ENCODE peak calls at places on chromosomes 13 and 19, in five cellular contexts. C is thoracic aorta; I is IMR-90; S is suprapubic skin; N is naive thymus-derived CD4-positive, alpha-beta T cell. H is an unnamed sample. For H3K4me1, the result is how much of the 10 kb centered on the place peaks cover.

GRCh38 chr13:97205465-97205864 is 16.7 kb upstream of the MBNL2 start:
- DNase-seq in C (no peak), S (no peak), I (no peak), N (no peak), H (no peak)

GRCh38 chr19:7211191-7211988 is 82.8 kb downstream of the INSR start:
- DNase-seq in N (no peak), I (peak), C (no peak), S (no peak), H (peak)

GRCh38 chr19:48918071-48918470 is 15.4 kb upstream of the DHDH start:
- DNase-seq in C (no peak), I (no peak), N (no peak), S (no peak), H (no peak)

GRCh38 chr19:17328517-17329060 is 6.1 kb downstream of the ANO8 start:
- DNase-seq in N (no peak), S (no peak), C (no peak), I (no peak), H (no peak)

GRCh38 chr13:28528848-28529247 is 33.9 kb upstream of the FLT1 start:
- DNase-seq in N (no peak), C (no peak), S (no peak), I (no peak), H (no peak)

GRCh38 chr19:7772752-7773291 is 9.8 kb downstream of the CLEC4M start:
- DNase-seq in N (no peak), S (no peak), C (no peak), I (no peak), H (no peak)

GRCh38 chr13:29702912-29703351 is 107.4 kb upstream of the SLC7A1 start:
- DNase-seq in C (no peak), S (peak), I (peak), N (no peak), H (peak)

GRCh38 chr19:19749332-19750130 is 16.6 kb upstream of the ZNF14 start:
- DNase-seq in S (no peak), N (no peak), C (no peak), I (no peak), H (no peak)

GRCh38 chr19:44889830-44890365 is 1.2 kb upstream of the TOMM40 start:
- DNase-seq in I (no peak), N (no peak), S (no peak), C (no peak), H (no peak)

GRCh38 chr19:988081-988480 is 3.9 kb downstream of the WDR18 start:
- DNase-seq in S (no peak), I (no peak), N (no peak), C (no peak), H (no peak)

GRCh38 chr13:75481176-75482069 is 546 bp downstream of the TBC1D4 start:
- DNase-seq in I (no peak), C (no peak), N (peak), S (peak), H (peak)

GRCh38 chr19:58392945-58393724 is 2.3 kb upstream of the RNF225 start:
- DNase-seq in I (no peak), S (no peak), C (no peak), N (no peak), H (no peak)

GRCh38 chr19:47381121-47381520 is 32.0 kb downstream of the DHX34 start:
- DNase-seq in S (no peak), C (no peak), I (no peak), N (no peak), H (no peak)

GRCh38 chr19:10699650-10700335 is 1.4 kb upstream of the QTRT1 start:
- DNase-seq in N (peak), C (no peak), S (no peak), I (peak), H (no peak)

GRCh38 chr13:43331676-43332075 is 308.3 kb downstream of the DNAJC15 start:
- DNase-seq in C (no peak), N (no peak), S (no peak), I (peak), H (no peak)

GRCh38 chr13:72180253-72180952 is 313.4 kb upstream of the DACH1 start:
- DNase-seq in N (no peak), I (peak), C (no peak), S (no peak), H (no peak)

GRCh38 chr13:33204130-33204927 is 81.2 kb downstream of the STARD13 start:
- DNase-seq in N (no peak), I (peak), S (peak), C (peak), H (peak)

GRCh38 chr13:20566424-20566916 is 487 bp upstream of the IFT88 start:
- DNase-seq in S (no peak), C (peak), N (peak), I (peak), H (peak)

GRCh38 chr13:59408738-59409137 is 755.0 kb downstream of the DIAPH3 start:
- DNase-seq in C (no peak), I (no peak), N (no peak), S (no peak), H (no peak)

GRCh38 chr19:7792286-7792685 is 29.2 kb downstream of the CLEC4M start:
- DNase-seq in N (no peak), S (no peak), I (peak), C (no peak), H (no peak)

GRCh38 chr13:85935868-85936467 is 136.7 kb upstream of the SLITRK6 start:
- DNase-seq in C (no peak), S (no peak), N (no peak), I (no peak), H (no peak)

GRCh38 chr19:7888145-7888825 is at the start of gene LRRC8E:
- DNase-seq in I (peak), N (peak), C (no peak), S (peak), H (no peak)

GRCh38 chr19:51783373-51783772 is 11.6 kb upstream of the FPR3 start:
- DNase-seq in C (no peak), N (no peak), S (no peak), I (no peak), H (no peak)

GRCh38 chr13:112113355-112113754 is 46.4 kb downstream of the SOX1 start:
- DNase-seq in S (no peak), I (no peak), N (no peak), C (no peak), H (no peak)

GRCh38 chr19:33432408-33433170 is 59.1 kb downstream of the CEBPG start:
- DNase-seq in N (no peak), I (no peak), C (no peak), S (no peak), H (no peak)

GRCh38 chr19:13015361-13016231 is 20.3 kb downstream of the NFIX start:
- DNase-seq in C (no peak), N (no peak), S (no peak), I (peak), H (peak)

GRCh38 chr19:31352782-31353651 is 3.8 kb upstream of the TSHZ3 start:
- DNase-seq in N (no peak), S (no peak), C (no peak), I (no peak), H (no peak)

GRCh38 chr19:12666305-12667048 is at the start of the genes MAN2B1 and WDR83:
- DNase-seq in N (peak), S (peak), I (peak), C (no peak), H (peak)

GRCh38 chr19:57389730-57390598 is at the start of gene ZNF548:
- DNase-seq in I (peak), S (peak), C (peak), N (peak), H (peak)

GRCh38 chr19:27971071-27971470 is 1241.9 kb downstream of the UQCRFS1 start:
- DNase-seq in N (no peak), I (no peak), C (no peak), S (no peak), H (no peak)

GRCh38 chr13:33150146-33150545 is 133.9 kb downstream of the KL start:
- DNase-seq in C (no peak), N (no peak), S (no peak), I (peak), H (no peak)

GRCh38 chr19:50465986-50466771 is 10.1 kb upstream of the EMC10 start:
- DNase-seq in C (no peak), N (no peak), S (no peak), I (no peak), H (no peak)

GRCh38 chr13:108926848-108927247 is 297.4 kb downstream of the MYO16 start:
- DNase-seq in I (no peak), S (no peak), N (no peak), C (no peak), H (no peak)

GRCh38 chr19:39237200-39238184 is 7.3 kb downstream of the IFNL3 start:
- DNase-seq in S (no peak), C (no peak), I (no peak), N (peak), H (no peak)

GRCh38 chr13:19089315-19089714 is 92.3 kb downstream of the TUBA3C start:
- DNase-seq in S (no peak), N (no peak), C (no peak), I (no peak), H (no peak)

GRCh38 chr13:113486698-113487097 is 3.8 kb downstream of the DCUN1D2 start:
- DNase-seq in S (no peak), C (no peak), I (no peak), N (no peak), H (no peak)

GRCh38 chr13:113485545-113485944 is 5.0 kb downstream of the DCUN1D2 start:
- DNase-seq in S (no peak), C (no peak), N (no peak), I (no peak), H (no peak)

GRCh38 chr13:113479179-113479578 is 11.3 kb downstream of the DCUN1D2 start:
- DNase-seq in C (no peak), I (no peak), N (no peak), S (no peak), H (no peak)

GRCh38 chr13:113488283-113488682 is 2.2 kb downstream of the DCUN1D2 start:
- DNase-seq in S (no peak), N (no peak), C (no peak), I (no peak), H (no peak)

DNA sequence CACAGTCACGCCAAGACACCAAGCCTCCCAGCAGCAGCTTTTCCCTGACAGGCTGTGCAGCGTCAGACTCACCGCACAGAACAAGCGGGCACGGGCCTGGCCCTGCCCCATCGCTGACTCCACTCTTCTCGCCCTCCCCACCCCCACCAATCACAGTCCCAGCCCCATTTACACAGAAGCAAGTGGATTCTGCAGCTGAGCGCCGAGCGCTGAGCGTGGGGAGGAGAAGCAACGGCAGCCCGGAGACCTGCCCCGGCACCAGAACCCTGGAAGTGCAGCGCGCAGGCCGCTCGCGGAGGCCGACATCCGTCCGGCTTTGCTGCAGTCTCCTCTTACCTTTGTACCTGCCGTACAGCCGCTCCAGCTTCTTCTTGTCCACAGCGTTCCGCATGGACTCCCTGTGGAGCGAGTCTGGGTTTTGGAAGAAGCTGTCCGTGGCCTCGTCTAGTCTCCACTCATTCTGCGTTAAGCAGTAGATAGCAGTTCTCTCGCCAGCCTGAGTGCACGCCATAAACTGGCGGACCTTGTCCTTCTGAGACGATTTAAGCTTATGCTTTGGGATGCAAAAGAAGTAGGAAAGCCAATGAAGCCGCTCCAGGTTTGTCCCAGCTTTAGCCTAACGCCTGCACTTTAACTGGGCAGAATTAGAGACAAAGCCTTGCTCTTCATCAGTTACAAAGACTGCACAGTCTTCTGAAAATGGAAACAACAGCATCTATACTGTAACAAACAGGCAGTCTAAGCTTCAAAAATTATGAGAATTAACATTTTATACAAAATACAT is 6.8 kb downstream of the DCUN1D2 start:
- DNase-seq in N (no peak), S (no peak), I (no peak), C (no peak), H (no peak)
- H3K4me3 ChIP-seq in N (no peak), S (no peak), I (no peak), C (no peak), H (no peak)

GRCh38 chr13:40648841-40649240 is 17.6 kb downstream of the FOXO1 start:
- DNase-seq in S (no peak), N (no peak), C (no peak), I (no peak), H (no peak)

GRCh38 chr13:40640845-40641458 is 25.5 kb downstream of the FOXO1 start:
- DNase-seq in S (no peak), N (no peak), C (no peak), I (no peak), H (no peak)

GRCh38 chr13:40640202-40640601 is 26.2 kb downstream of the FOXO1 start:
- DNase-seq in C (no peak), I (no peak), N (no peak), S (no peak), H (no peak)

GRCh38 chr13:40648040-40648439 is 18.4 kb downstream of the FOXO1 start:
- DNase-seq in S (no peak), I (no peak), N (no peak), C (no peak), H (no peak)

GRCh38 chr13:40644838-40645620 is 21.4 kb downstream of the FOXO1 start:
- DNase-seq in I (no peak), C (no peak), N (no peak), S (no peak), H (no peak)
- H3K4me1 ChIP-seq in I (under half), C (under half), N (half or more), S (half or more), H (under half)

GRCh38 chr19:18386543-18387251 is 739 bp downstream of the GDF15 start:
- DNase-seq in S (no peak), I (peak), N (no peak), C (no peak), H (no peak)
- H3K4me3 ChIP-seq in S (peak), I (peak), N (no peak), C (peak), H (no peak)

GRCh38 chr13:51286135-51287002 is 53.1 kb upstream of the SERPINE3 start:
- DNase-seq in C (peak), I (peak), S (peak), N (peak), H (peak)
- H3K4me1 ChIP-seq in C (under half), I (under half), S (under half), N (under half), H (under half)

GRCh38 chr19:16326401-16327130 is 1.9 kb downstream of the KLF2 start:
- DNase-seq in I (no peak), C (no peak), N (peak), S (peak), H (no peak)

GRCh38 chr19:16327911-16328823 is 3.5 kb downstream of the KLF2 start:
- DNase-seq in N (peak), C (peak), I (peak), S (peak), H (peak)

GRCh38 chr19:16327131-16327450 is 2.5 kb downstream of the KLF2 start:
- DNase-seq in C (no peak), S (no peak), N (no peak), I (no peak), H (no peak)

GRCh38 chr19:16328824-16329482 is 4.3 kb downstream of the KLF2 start:
- DNase-seq in N (no peak), I (peak), C (no peak), S (peak), H (no peak)

DNA sequence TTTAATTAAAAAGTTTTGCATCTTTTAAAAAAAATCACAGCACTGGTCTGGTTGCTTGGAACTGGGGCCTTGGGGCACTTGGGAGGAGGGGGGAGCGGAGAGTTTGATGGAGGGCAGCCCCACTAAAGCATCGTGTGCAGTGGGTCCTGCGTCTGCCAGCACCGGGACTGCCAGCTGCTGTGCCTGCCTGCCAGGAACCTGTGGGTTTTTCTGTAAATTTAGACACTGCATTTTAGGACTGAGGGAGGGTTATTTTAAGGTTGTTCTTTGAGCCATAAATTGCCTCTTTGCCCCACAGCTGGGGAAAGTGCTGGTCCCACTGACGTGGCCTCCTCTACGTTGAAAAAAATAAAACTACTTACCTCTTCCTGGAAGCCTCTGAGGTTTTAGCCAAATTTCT is 2.9 kb downstream of the KLF2 start:
- DNase-seq in N (no peak), S (no peak), I (no peak), C (no peak), H (no peak)
- H3K4me3 ChIP-seq in N (peak), S (peak), I (no peak), C (peak), H (peak)

GRCh38 chr13:113398963-113399754 is 35.2 kb upstream of the GRTP1 start:
- DNase-seq in N (no peak), I (no peak), C (no peak), S (no peak), H (no peak)
- H3K4me1 ChIP-seq in N (under half), I (under half), C (under half), S (under half), H (under half)